ENCODE peak calls at places on chromosomes 6 and 20, in six cellular contexts. M, X, B, Z, C and N are unnamed samples.

GRCh38 chr20:62702886-62703852 is 5.5 kb upstream of the NTSR1 start:
- DNase-seq in M (peak; percentile 72), X (peak; percentile 73), B (peak; percentile 92), Z (no peak), C (peak; percentile 4), N (peak; percentile 27)

GRCh38 chr20:22070546-22070945 is 365.1 kb downstream of the PAX1 start:
- DNase-seq in M (no peak), X (no peak), B (no peak), Z (no peak), C (no peak), N (no peak)

GRCh38 chr6:146829792-146830565 is 231.2 kb downstream of the ADGB start:
- DNase-seq in M (no peak), X (no peak), B (no peak), Z (no peak), C (no peak), N (no peak)

GRCh38 chr20:4613184-4613583 is 108.5 kb upstream of the PRND start:
- DNase-seq in M (no peak), X (no peak), B (no peak), Z (no peak), C (no peak), N (no peak)

GRCh38 chr6:38164131-38164481 is 344.6 kb downstream of the ZFAND3 start:
- DNase-seq in M (no peak), X (no peak), B (no peak), Z (no peak), C (no peak), N (no peak)

GRCh38 chr6:133512410-133513016 is 271.4 kb downstream of the EYA4 start:
- DNase-seq in M (peak; percentile 13), X (peak; percentile 62), B (peak; percentile 55), Z (no peak), C (peak; percentile 21), N (peak; percentile 32)

GRCh38 chr6:130794686-130795085 is 32.5 kb upstream of the SMLR1 start:
- DNase-seq in M (no peak), X (no peak), B (no peak), Z (no peak), C (no peak), N (no peak)

GRCh38 chr6:15894973-15895858 is 232.4 kb upstream of the DTNBP1 start:
- DNase-seq in M (no peak), X (no peak), B (no peak), Z (no peak), C (no peak), N (no peak)

GRCh38 chr6:38266921-38267354 is 372.8 kb downstream of the BTBD9 start:
- DNase-seq in M (no peak), X (no peak), B (no peak), Z (no peak), C (no peak), N (no peak)

GRCh38 chr6:26309731-26310142 is 55.3 kb upstream of the BTN3A2 start:
- DNase-seq in M (no peak), X (no peak), B (peak; percentile 88), Z (no peak), C (no peak), N (no peak)

GRCh38 chr20:4973330-4974097 is 27.8 kb downstream of the SLC23A2 start:
- DNase-seq in M (peak; percentile 70), X (peak; percentile 8), B (peak; percentile 90), Z (peak; percentile 32), C (peak; percentile 21), N (no peak)

GRCh38 chr6:147022041-147022440 is 182.2 kb upstream of the STXBP5 start:
- DNase-seq in M (no peak), X (no peak), B (peak; percentile 49), Z (no peak), C (no peak), N (no peak)